ENCODE peak calls at places on chromosomes 3 and 15, in four cellular contexts. D, J, E and R are unnamed samples.

GRCh38 chr15:66751579-66751978 is 49.5 kb downstream of the SMAD6 start:
- DNase-seq in D (no peak), J (peak), E (no peak), R (no peak)

GRCh38 chr3:4021162-4021561 is 221.9 kb downstream of the LRRN1 start:
- DNase-seq in D (no peak), J (no peak), E (no peak), R (no peak)

GRCh38 chr15:84911879-84912660 is 27.6 kb downstream of the SLC28A1 start:
- DNase-seq in D (peak), J (peak), E (peak), R (no peak)

GRCh38 chr3:61141697-61142096 is 109.6 kb downstream of the FHIT start:
- DNase-seq in D (no peak), J (no peak), E (no peak), R (no peak)

GRCh38 chr15:63301088-63301487 is 23.7 kb downstream of the APH1B start:
- DNase-seq in D (no peak), J (peak), E (no peak), R (no peak)

GRCh38 chr3:194632211-194632982 is 822 bp downstream of the TMEM44 start:
- DNase-seq in D (peak), J (peak), E (no peak), R (peak)

GRCh38 chr15:78841307-78841706 is 30.0 kb upstream of the ADAMTS7 start:
- DNase-seq in D (no peak), J (no peak), E (no peak), R (no peak)

GRCh38 chr3:195802261-195802701 is 9.4 kb downstream of the MUC4 start:
- DNase-seq in D (no peak), J (no peak), E (no peak), R (no peak)

GRCh38 chr3:112647122-112647521 is 6.2 kb upstream of the CCDC80 start:
- DNase-seq in D (peak), J (peak), E (no peak), R (no peak)

GRCh38 chr15:50150851-50151250 is 31.1 kb upstream of the SLC27A2 start:
- DNase-seq in D (no peak), J (no peak), E (no peak), R (no peak)

GRCh38 chr3:21528291-21528690 is 222.7 kb downstream of the ZNF385D start:
- DNase-seq in D (no peak), J (no peak), E (no peak), R (no peak)

GRCh38 chr3:53083496-53083895 is 37.6 kb upstream of the SFMBT1 start:
- DNase-seq in D (peak), J (no peak), E (no peak), R (no peak)

GRCh38 chr15:39919740-39920509 is at the start of gene GPR176:
- DNase-seq in D (peak), J (peak), E (peak), R (peak)

GRCh38 chr15:60047701-60048100 is 43.6 kb downstream of the FOXB1 start:
- DNase-seq in D (peak), J (no peak), E (no peak), R (no peak)

GRCh38 chr15:89972085-89972484 is 29.0 kb upstream of the ZNF710 start:
- DNase-seq in D (no peak), J (no peak), E (no peak), R (peak)

GRCh38 chr3:2706144-2706835 is 403.9 kb downstream of the IL5RA start:
- DNase-seq in D (no peak), J (no peak), E (no peak), R (no peak)

GRCh38 chr3:189334064-189334920 is 162.5 kb downstream of the TPRG1 start:
- DNase-seq in D (no peak), J (no peak), E (no peak), R (no peak)

GRCh38 chr15:40282870-40283614 is at the start of gene ANKRD63:
- DNase-seq in D (no peak), J (no peak), E (no peak), R (no peak)

GRCh38 chr3:141332436-141332835 is 35.9 kb upstream of the ZBTB38 start:
- DNase-seq in D (no peak), J (no peak), E (no peak), R (no peak)

GRCh38 chr3:99929409-99930139 is 111.9 kb downstream of the CMSS1 start:
- DNase-seq in D (peak), J (no peak), E (no peak), R (no peak)

GRCh38 chr3:191324936-191325335 is 4.3 kb upstream of the CCDC50 start:
- DNase-seq in D (no peak), J (no peak), E (no peak), R (no peak)

GRCh38 chr15:52385670-52386069 is 90.1 kb upstream of the MYO5C start:
- DNase-seq in D (no peak), J (no peak), E (no peak), R (no peak)

GRCh38 chr3:126208618-126209256 is 28.4 kb upstream of the ALDH1L1 start:
- DNase-seq in D (peak), J (peak), E (peak), R (peak)

GRCh38 chr3:169818330-169818729 is 5.6 kb upstream of the LRRC34 start:
- DNase-seq in D (peak), J (no peak), E (no peak), R (no peak)

GRCh38 chr3:186035277-186035676 is 73.6 kb downstream of the ETV5 start:
- DNase-seq in D (peak), J (no peak), E (no peak), R (peak)

GRCh38 chr3:4741404-4742307 is 237.6 kb upstream of the BHLHE40 start:
- DNase-seq in D (peak), J (peak), E (peak), R (no peak)

GRCh38 chr15:57376695-57377477 is 581 bp downstream of the CGNL1 start:
- DNase-seq in D (peak), J (peak), E (no peak), R (peak)

GRCh38 chr3:188021502-188022040 is 132.4 kb upstream of the LPP start:
- DNase-seq in D (peak), J (no peak), E (no peak), R (no peak)

GRCh38 chr3:132641837-132642538 is 17.6 kb downstream of the ACAD11 start:
- DNase-seq in D (peak), J (no peak), E (no peak), R (no peak)

GRCh38 chr15:67240235-67241131 is 14.0 kb downstream of the AAGAB start:
- DNase-seq in D (peak), J (peak), E (no peak), R (no peak)

GRCh38 chr3:18177271-18177670 is 247.9 kb downstream of the SATB1 start:
- DNase-seq in D (no peak), J (peak), E (no peak), R (no peak)

GRCh38 chr3:111071257-111072015 is at the start of gene NECTIN3:
- DNase-seq in D (peak), J (peak), E (peak), R (peak)

GRCh38 chr3:161014997-161015749 is 90.0 kb downstream of the B3GALNT1 start:
- DNase-seq in D (no peak), J (no peak), E (no peak), R (no peak)

GRCh38 chr3:41836360-41837134 is 125.4 kb downstream of the ULK4 start:
- DNase-seq in D (no peak), J (no peak), E (no peak), R (peak)

GRCh38 chr3:113275876-113276580 is 64.7 kb downstream of the BOC start:
- DNase-seq in D (peak), J (peak), E (no peak), R (no peak)

GRCh38 chr15:48913141-48913540 is 35.2 kb downstream of the EID1 start:
- DNase-seq in D (no peak), J (peak), E (no peak), R (no peak)

GRCh38 chr3:137035631-137036030 is 77.8 kb downstream of the IL20RB start:
- DNase-seq in D (peak), J (peak), E (no peak), R (no peak)

GRCh38 chr15:91873133-91873526 is 19.6 kb downstream of the SLCO3A1 start:
- DNase-seq in D (no peak), J (no peak), E (no peak), R (no peak)
- TF ChIP-seq CTCF in D (no peak), J (no peak), E (no peak), R (no peak)

GRCh38 chr3:36135863-36136262 is 244.4 kb upstream of the STAC start:
- DNase-seq in D (no peak), J (no peak), E (no peak), R (no peak)

GRCh38 chr3:36132214-36132613 is 248.1 kb upstream of the STAC start:
- DNase-seq in D (no peak), J (no peak), E (no peak), R (no peak)
- TF ChIP-seq CTCF in D (peak), J (no peak), E (no peak), R (no peak)

DNA sequence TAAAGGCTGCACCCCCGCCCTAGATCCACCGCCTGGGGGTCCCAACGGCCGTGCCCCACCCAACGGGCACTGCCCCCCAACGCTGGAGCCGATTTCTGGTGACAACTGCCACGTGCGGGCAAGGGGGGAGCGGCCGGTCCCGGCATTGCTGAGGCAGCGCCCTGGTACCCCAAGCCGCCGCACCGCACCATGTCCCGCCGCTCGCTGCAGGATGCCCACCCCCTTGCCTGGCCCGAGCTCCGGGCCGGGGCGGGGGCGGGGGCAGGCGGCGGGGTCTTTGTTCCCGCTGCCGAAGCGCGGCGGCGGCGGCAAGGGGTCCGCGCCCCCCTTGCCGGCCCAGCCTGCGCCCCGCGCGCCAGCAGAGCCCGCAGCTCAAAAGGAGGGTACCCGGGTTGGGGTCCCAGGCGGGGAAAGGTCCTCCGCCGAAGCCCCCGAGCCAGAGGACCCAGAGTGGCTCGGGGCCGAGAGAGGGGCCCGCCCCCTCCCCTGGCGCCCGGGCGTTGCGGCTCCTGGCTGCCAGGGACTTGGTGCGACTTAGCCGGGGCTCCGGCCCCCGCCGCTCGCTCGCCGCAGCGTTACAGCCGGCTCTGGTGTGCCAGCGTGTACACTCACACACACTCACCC is 678 bp downstream of the SEMA7A start:
- DNase-seq in D (no peak), J (no peak), E (no peak), R (no peak)
- TF ChIP-seq CTCF in D (no peak), J (no peak), E (no peak), R (no peak)

GRCh38 chr3:66400381-66401156 is 100.3 kb downstream of the LRIG1 start:
- DNase-seq in D (no peak), J (no peak), E (no peak), R (peak)
- TF ChIP-seq CTCF in D (no peak), J (no peak), E (peak), R (no peak)

GRCh38 chr3:15051531-15051930 is 13.6 kb downstream of the MRPS25 start:
- DNase-seq in D (peak), J (peak), E (no peak), R (no peak)

GRCh38 chr3:15055019-15055557 is 10.0 kb downstream of the MRPS25 start:
- DNase-seq in D (no peak), J (no peak), E (no peak), R (no peak)

GRCh38 chr3:15053541-15053940 is 11.6 kb downstream of the MRPS25 start:
- DNase-seq in D (no peak), J (no peak), E (no peak), R (no peak)

GRCh38 chr3:15050405-15051092 is 14.6 kb downstream of the MRPS25 start:
- DNase-seq in D (no peak), J (no peak), E (no peak), R (no peak)

GRCh38 chr3:15052335-15053242 is 12.5 kb downstream of the MRPS25 start:
- DNase-seq in D (no peak), J (no peak), E (no peak), R (no peak)
- TF ChIP-seq CTCF in D (no peak), J (no peak), E (no peak), R (no peak)

GRCh38 chr3:184037816-184038215 is 6.3 kb downstream of the HTR3D start:
- DNase-seq in D (no peak), J (peak), E (no peak), R (no peak)
- TF ChIP-seq CTCF in D (no peak), J (peak), E (no peak), R (no peak)

GRCh38 chr3:65174713-65175112 is 486.9 kb upstream of the ADAMTS9 start:
- DNase-seq in D (no peak), J (no peak), E (no peak), R (no peak)
- TF ChIP-seq CTCF in D (no peak), J (no peak), E (no peak), R (no peak)

DNA sequence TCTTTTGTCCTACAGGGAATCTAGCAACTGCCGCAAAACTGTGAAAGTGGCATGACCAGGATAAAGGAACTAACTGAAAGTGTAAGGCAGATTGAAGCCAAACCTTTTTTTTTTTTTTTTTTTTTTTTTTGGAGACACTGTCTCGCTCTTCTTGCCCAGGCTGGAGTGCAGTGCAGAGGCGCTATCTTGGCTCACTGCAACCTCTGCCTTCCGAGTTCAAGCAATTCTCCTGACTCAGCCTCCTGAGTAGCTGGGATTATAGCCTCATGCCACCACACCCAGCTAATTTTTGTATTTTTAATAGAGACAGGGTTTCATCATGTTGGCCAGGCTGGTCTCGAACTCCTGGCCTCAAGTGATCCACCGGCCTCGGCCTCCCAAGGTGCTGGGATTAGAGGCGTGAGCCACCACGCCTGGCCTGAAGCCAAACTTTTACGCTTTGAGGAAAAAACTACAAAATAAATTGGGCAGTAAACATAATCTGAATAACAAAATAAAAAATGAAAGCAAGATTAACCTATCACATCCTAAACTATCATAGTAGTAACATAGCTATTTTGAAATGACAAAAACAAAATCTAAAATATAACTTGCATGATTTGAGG is 9.7 kb downstream of the SLTM start:
- DNase-seq in D (peak), J (no peak), E (no peak), R (peak)
- TF ChIP-seq CTCF in D (no peak), J (no peak), E (no peak), R (no peak)